ENCODE peak calls at places on chromosomes 13 and 19, in six cellular contexts. A is A172; Y is C1 segment of cervical spinal cord; D is stimulated activated CD8-positive, alpha-beta memory T cell treated with anti-CD3 and anti-CD28 coated beads, Interleukin-2, amount 100 ng/mL, for 1 hour; N is endothelial cell; V is HFFc6. Z is an unnamed sample.

GRCh38 chr13:105925496-105925895 is 610.0 kb downstream of the EFNB2 start:
- DNase-seq in A (peak), Y (no peak), D (no peak), N (no peak), V (no peak), Z (no peak)

GRCh38 chr19:17385878-17386611 is 8.0 kb downstream of the CCDC194 start:
- DNase-seq in A (peak), Y (no peak), D (peak), N (peak), V (no peak), Z (peak)

GRCh38 chr13:98301721-98302120 is 124.7 kb upstream of the RNF113B start:
- DNase-seq in A (no peak), Y (no peak), D (no peak), N (no peak), V (no peak), Z (no peak)

GRCh38 chr13:111398196-111398595 is 77.8 kb downstream of the TEX29 start:
- DNase-seq in A (no peak), Y (no peak), D (no peak), N (no peak), V (no peak), Z (no peak)

GRCh38 chr19:42313096-42313839 is at the start of gene TMEM145:
- DNase-seq in A (peak), Y (no peak), D (no peak), N (peak), V (no peak), Z (peak)

GRCh38 chr19:35029737-35030256 is 473 bp upstream of the SCN1B start:
- DNase-seq in A (peak), Y (no peak), D (no peak), N (no peak), V (no peak), Z (no peak)

GRCh38 chr19:17309962-17310461 is 649 bp downstream of the DDA1 start:
- DNase-seq in A (no peak), Y (no peak), D (no peak), N (peak), V (no peak), Z (no peak)

GRCh38 chr19:30074741-30075460 is 132.9 kb downstream of the URI1 start:
- DNase-seq in A (no peak), Y (no peak), D (no peak), N (no peak), V (no peak), Z (no peak)

GRCh38 chr19:9941646-9942045 is 5.3 kb upstream of the OLFM2 start:
- DNase-seq in A (no peak), Y (no peak), D (no peak), N (no peak), V (no peak), Z (no peak)

GRCh38 chr13:97254809-97255208 is 32.7 kb downstream of the MBNL2 start:
- DNase-seq in A (peak), Y (no peak), D (no peak), N (no peak), V (peak), Z (no peak)

GRCh38 chr19:17510220-17510993 is 1.0 kb upstream of the PGLS start:
- DNase-seq in A (no peak), Y (no peak), D (no peak), N (no peak), V (no peak), Z (peak)

GRCh38 chr13:73177911-73178565 is 119.2 kb downstream of the KLF5 start:
- DNase-seq in A (no peak), Y (no peak), D (no peak), N (no peak), V (no peak), Z (no peak)

GRCh38 chr19:2532252-2533071 is 56.5 kb downstream of the GADD45B start:
- DNase-seq in A (peak), Y (no peak), D (no peak), N (no peak), V (peak), Z (no peak)

GRCh38 chr13:62747629-62748028 is 1332.0 kb upstream of the PCDH20 start:
- DNase-seq in A (peak), Y (no peak), D (no peak), N (no peak), V (no peak), Z (no peak)

GRCh38 chr13:36981156-36981743 is 17.9 kb downstream of the ALG5 start:
- DNase-seq in A (peak), Y (no peak), D (no peak), N (no peak), V (peak), Z (peak)

GRCh38 chr13:50082426-50083283 is 67.4 kb downstream of the KCNRG start:
- DNase-seq in A (peak), Y (no peak), D (peak), N (peak), V (peak), Z (peak)

GRCh38 chr13:21326155-21327030 is 132.7 kb downstream of the ZDHHC20 start:
- DNase-seq in A (peak), Y (no peak), D (no peak), N (no peak), V (peak), Z (peak)

GRCh38 chr19:52897149-52897935 is at the start of gene ZNF320:
- DNase-seq in A (peak), Y (peak), D (peak), N (peak), V (peak), Z (peak)

GRCh38 chr19:8877854-8878705 is 45.9 kb downstream of the MBD3L1 start:
- DNase-seq in A (no peak), Y (no peak), D (no peak), N (no peak), V (no peak), Z (no peak)

GRCh38 chr19:41324231-41324702 is 14.3 kb downstream of the CCDC97 start:
- DNase-seq in A (no peak), Y (no peak), D (no peak), N (no peak), V (no peak), Z (no peak)

GRCh38 chr13:67914535-67914934 is 684.4 kb upstream of the PCDH9 start:
- DNase-seq in A (no peak), Y (no peak), D (no peak), N (no peak), V (no peak), Z (no peak)

GRCh38 chr19:11673608-11674041 is 65.1 kb downstream of the ZNF823 start:
- DNase-seq in A (no peak), Y (peak), D (no peak), N (peak), V (peak), Z (peak)

GRCh38 chr13:76929975-76930374 is 18.3 kb upstream of the ACOD1 start:
- DNase-seq in A (no peak), Y (no peak), D (no peak), N (no peak), V (no peak), Z (peak)

GRCh38 chr19:30148039-30148438 is 206.0 kb downstream of the URI1 start:
- DNase-seq in A (no peak), Y (no peak), D (no peak), N (no peak), V (no peak), Z (no peak)

GRCh38 chr19:3725640-3726310 is 17.6 kb downstream of the TJP3 start:
- DNase-seq in A (peak), Y (no peak), D (no peak), N (no peak), V (no peak), Z (peak)

GRCh38 chr13:26967119-26968038 is 204.2 kb downstream of the USP12 start:
- DNase-seq in A (no peak), Y (no peak), D (no peak), N (no peak), V (no peak), Z (no peak)

GRCh38 chr19:17739121-17739875 is 12.0 kb upstream of the FCHO1 start:
- DNase-seq in A (no peak), Y (no peak), D (no peak), N (no peak), V (no peak), Z (peak)

GRCh38 chr13:24692541-24692940 is 12.3 kb downstream of the ATP12A start:
- DNase-seq in A (peak), Y (no peak), D (no peak), N (no peak), V (no peak), Z (no peak)

GRCh38 chr19:13149628-13150186 is 468 bp downstream of the STX10 start:
- DNase-seq in A (no peak), Y (peak), D (no peak), N (peak), V (peak), Z (peak)

GRCh38 chr13:72462726-72463125 is 264.7 kb downstream of the MZT1 start:
- DNase-seq in A (no peak), Y (no peak), D (no peak), N (no peak), V (no peak), Z (no peak)

GRCh38 chr19:42420055-42420544 is 7.1 kb downstream of the LIPE start:
- DNase-seq in A (peak), Y (no peak), D (peak), N (peak), V (peak), Z (peak)